ENCODE peak calls at places on chromosomes 11 and 22, in seven cellular contexts. One of them, this sample, is unnamed.

GRCh38 chr22:35627267-35628041 is 10.3 kb upstream of the MB start:
- DNase-seq in activated T-cell treated with anti-CD3 and anti-CD28 coated beads for 48 hours: peak
- DNase-seq in glutamatergic neuron: peak
- DNase-seq in RPMI7951: peak
- DNase-seq in cardiac fibroblast: peak
- DNase-seq in T-helper 2 cell: no peak
- DNase-seq in heart right ventricle: peak
- DNase-seq in this sample: peak

GRCh38 chr11:108019870-108020540 is 11.3 kb downstream of the CUL5 start:
- DNase-seq in activated T-cell treated with anti-CD3 and anti-CD28 coated beads for 48 hours: no peak
- DNase-seq in glutamatergic neuron: no peak
- DNase-seq in RPMI7951: peak
- DNase-seq in cardiac fibroblast: peak
- DNase-seq in T-helper 2 cell: no peak
- DNase-seq in heart right ventricle: no peak
- DNase-seq in this sample: peak

GRCh38 chr11:75508051-75508561 is 17.6 kb downstream of the GDPD5 start:
- DNase-seq in activated T-cell treated with anti-CD3 and anti-CD28 coated beads for 48 hours: no peak
- DNase-seq in glutamatergic neuron: no peak
- DNase-seq in RPMI7951: no peak
- DNase-seq in cardiac fibroblast: no peak
- DNase-seq in T-helper 2 cell: peak
- DNase-seq in heart right ventricle: no peak
- DNase-seq in this sample: no peak

GRCh38 chr11:69588270-69588669 is 52.7 kb upstream of the CCND1 start:
- DNase-seq in activated T-cell treated with anti-CD3 and anti-CD28 coated beads for 48 hours: no peak
- DNase-seq in glutamatergic neuron: no peak
- DNase-seq in RPMI7951: peak
- DNase-seq in cardiac fibroblast: peak
- DNase-seq in T-helper 2 cell: no peak
- DNase-seq in heart right ventricle: no peak
- DNase-seq in this sample: peak

GRCh38 chr22:27295605-27296004 is 506.0 kb downstream of the MN1 start:
- DNase-seq in activated T-cell treated with anti-CD3 and anti-CD28 coated beads for 48 hours: no peak
- DNase-seq in glutamatergic neuron: no peak
- DNase-seq in RPMI7951: no peak
- DNase-seq in cardiac fibroblast: no peak
- DNase-seq in T-helper 2 cell: no peak
- DNase-seq in heart right ventricle: no peak
- DNase-seq in this sample: no peak

GRCh38 chr11:112961146-112961668 is at the start of gene NCAM1:
- DNase-seq in activated T-cell treated with anti-CD3 and anti-CD28 coated beads for 48 hours: no peak
- DNase-seq in glutamatergic neuron: peak
- DNase-seq in RPMI7951: peak
- DNase-seq in cardiac fibroblast: peak
- DNase-seq in T-helper 2 cell: no peak
- DNase-seq in heart right ventricle: peak
- DNase-seq in this sample: peak

GRCh38 chr11:116513894-116514293 is 258.9 kb downstream of the BUD13 start:
- DNase-seq in activated T-cell treated with anti-CD3 and anti-CD28 coated beads for 48 hours: peak
- DNase-seq in glutamatergic neuron: peak
- DNase-seq in RPMI7951: peak
- DNase-seq in cardiac fibroblast: peak
- DNase-seq in T-helper 2 cell: no peak
- DNase-seq in heart right ventricle: peak
- DNase-seq in this sample: no peak

GRCh38 chr11:44726278-44727113 is at the start of gene TSPAN18:
- DNase-seq in activated T-cell treated with anti-CD3 and anti-CD28 coated beads for 48 hours: no peak
- DNase-seq in glutamatergic neuron: peak
- DNase-seq in RPMI7951: no peak
- DNase-seq in cardiac fibroblast: no peak
- DNase-seq in T-helper 2 cell: peak
- DNase-seq in heart right ventricle: peak
- DNase-seq in this sample: peak

GRCh38 chr11:10122337-10123197 is 171.5 kb downstream of the SBF2 start:
- DNase-seq in activated T-cell treated with anti-CD3 and anti-CD28 coated beads for 48 hours: no peak
- DNase-seq in glutamatergic neuron: no peak
- DNase-seq in RPMI7951: peak
- DNase-seq in cardiac fibroblast: peak
- DNase-seq in T-helper 2 cell: no peak
- DNase-seq in heart right ventricle: no peak
- DNase-seq in this sample: peak

GRCh38 chr11:105142167-105142566 is 2.6 kb upstream of the CARD18 start:
- DNase-seq in activated T-cell treated with anti-CD3 and anti-CD28 coated beads for 48 hours: no peak
- DNase-seq in glutamatergic neuron: no peak
- DNase-seq in RPMI7951: no peak
- DNase-seq in cardiac fibroblast: no peak
- DNase-seq in T-helper 2 cell: no peak
- DNase-seq in heart right ventricle: no peak
- DNase-seq in this sample: no peak

GRCh38 chr22:19291218-19291579 is 320 bp downstream of the CLTCL1 start:
- DNase-seq in activated T-cell treated with anti-CD3 and anti-CD28 coated beads for 48 hours: peak
- DNase-seq in glutamatergic neuron: peak
- DNase-seq in RPMI7951: peak
- DNase-seq in cardiac fibroblast: no peak
- DNase-seq in T-helper 2 cell: peak
- DNase-seq in heart right ventricle: peak
- DNase-seq in this sample: peak

GRCh38 chr11:73139476-73140198 is 2.5 kb downstream of the FCHSD2 start:
- DNase-seq in activated T-cell treated with anti-CD3 and anti-CD28 coated beads for 48 hours: no peak
- DNase-seq in glutamatergic neuron: no peak
- DNase-seq in RPMI7951: peak
- DNase-seq in cardiac fibroblast: peak
- DNase-seq in T-helper 2 cell: no peak
- DNase-seq in heart right ventricle: no peak
- DNase-seq in this sample: peak

GRCh38 chr11:122746611-122747305 is 91.2 kb downstream of the UBASH3B start:
- DNase-seq in activated T-cell treated with anti-CD3 and anti-CD28 coated beads for 48 hours: no peak
- DNase-seq in glutamatergic neuron: no peak
- DNase-seq in RPMI7951: no peak
- DNase-seq in cardiac fibroblast: no peak
- DNase-seq in T-helper 2 cell: no peak
- DNase-seq in heart right ventricle: no peak
- DNase-seq in this sample: no peak

GRCh38 chr11:88183233-88183632 is 8.0 kb upstream of the RAB38 start:
- DNase-seq in activated T-cell treated with anti-CD3 and anti-CD28 coated beads for 48 hours: no peak
- DNase-seq in glutamatergic neuron: no peak
- DNase-seq in RPMI7951: no peak
- DNase-seq in cardiac fibroblast: no peak
- DNase-seq in T-helper 2 cell: no peak
- DNase-seq in heart right ventricle: no peak
- DNase-seq in this sample: no peak

GRCh38 chr11:128341767-128342318 is 245.5 kb downstream of the ETS1 start:
- DNase-seq in activated T-cell treated with anti-CD3 and anti-CD28 coated beads for 48 hours: no peak
- DNase-seq in glutamatergic neuron: no peak
- DNase-seq in RPMI7951: no peak
- DNase-seq in cardiac fibroblast: no peak
- DNase-seq in T-helper 2 cell: no peak
- DNase-seq in heart right ventricle: no peak
- DNase-seq in this sample: no peak

GRCh38 chr11:82004537-82005213 is 729.0 kb downstream of the FAM181B start:
- DNase-seq in activated T-cell treated with anti-CD3 and anti-CD28 coated beads for 48 hours: no peak
- DNase-seq in glutamatergic neuron: no peak
- DNase-seq in RPMI7951: no peak
- DNase-seq in cardiac fibroblast: no peak
- DNase-seq in T-helper 2 cell: no peak
- DNase-seq in heart right ventricle: no peak
- DNase-seq in this sample: no peak

GRCh38 chr11:106714179-106714578 is 304.1 kb downstream of the GUCY1A2 start:
- DNase-seq in activated T-cell treated with anti-CD3 and anti-CD28 coated beads for 48 hours: no peak
- DNase-seq in glutamatergic neuron: no peak
- DNase-seq in RPMI7951: no peak
- DNase-seq in cardiac fibroblast: no peak
- DNase-seq in T-helper 2 cell: no peak
- DNase-seq in heart right ventricle: no peak
- DNase-seq in this sample: peak

GRCh38 chr11:75532200-75532972 is 6.6 kb upstream of the GDPD5 start:
- DNase-seq in activated T-cell treated with anti-CD3 and anti-CD28 coated beads for 48 hours: peak
- DNase-seq in glutamatergic neuron: peak
- DNase-seq in RPMI7951: peak
- DNase-seq in cardiac fibroblast: peak
- DNase-seq in T-helper 2 cell: peak
- DNase-seq in heart right ventricle: peak
- DNase-seq in this sample: peak

GRCh38 chr11:30879322-30880020 is 293.3 kb upstream of the MPPED2 start:
- DNase-seq in activated T-cell treated with anti-CD3 and anti-CD28 coated beads for 48 hours: no peak
- DNase-seq in glutamatergic neuron: no peak
- DNase-seq in RPMI7951: no peak
- DNase-seq in cardiac fibroblast: peak
- DNase-seq in T-helper 2 cell: no peak
- DNase-seq in heart right ventricle: peak
- DNase-seq in this sample: no peak

GRCh38 chr11:66981976-66982578 is 7.0 kb downstream of the C11orf86 start:
- DNase-seq in activated T-cell treated with anti-CD3 and anti-CD28 coated beads for 48 hours: no peak
- DNase-seq in glutamatergic neuron: no peak
- DNase-seq in RPMI7951: peak
- DNase-seq in cardiac fibroblast: peak
- DNase-seq in T-helper 2 cell: no peak
- DNase-seq in heart right ventricle: peak
- DNase-seq in this sample: peak

GRCh38 chr11:124481365-124482323 is 36.1 kb upstream of the OR8B8 start:
- DNase-seq in activated T-cell treated with anti-CD3 and anti-CD28 coated beads for 48 hours: no peak
- DNase-seq in glutamatergic neuron: no peak
- DNase-seq in RPMI7951: peak
- DNase-seq in cardiac fibroblast: peak
- DNase-seq in T-helper 2 cell: no peak
- DNase-seq in heart right ventricle: peak
- DNase-seq in this sample: peak

GRCh38 chr22:41092847-41093371 is 517 bp downstream of the EP300 start:
- DNase-seq in activated T-cell treated with anti-CD3 and anti-CD28 coated beads for 48 hours: no peak
- DNase-seq in glutamatergic neuron: peak
- DNase-seq in RPMI7951: peak
- DNase-seq in cardiac fibroblast: peak
- DNase-seq in T-helper 2 cell: peak
- DNase-seq in heart right ventricle: no peak
- DNase-seq in this sample: peak

GRCh38 chr11:1913271-1914060 is 6.0 kb upstream of the TNNT3 start:
- DNase-seq in activated T-cell treated with anti-CD3 and anti-CD28 coated beads for 48 hours: no peak
- DNase-seq in glutamatergic neuron: no peak
- DNase-seq in RPMI7951: no peak
- DNase-seq in cardiac fibroblast: no peak
- DNase-seq in T-helper 2 cell: no peak
- DNase-seq in heart right ventricle: no peak
- DNase-seq in this sample: no peak

GRCh38 chr11:122430490-122430889 is 225.0 kb upstream of the UBASH3B start:
- DNase-seq in activated T-cell treated with anti-CD3 and anti-CD28 coated beads for 48 hours: no peak
- DNase-seq in glutamatergic neuron: no peak
- DNase-seq in RPMI7951: no peak
- DNase-seq in cardiac fibroblast: no peak
- DNase-seq in T-helper 2 cell: no peak
- DNase-seq in heart right ventricle: no peak
- DNase-seq in this sample: no peak

GRCh38 chr11:23680488-23681230 is 816.2 kb upstream of the LUZP2 start:
- DNase-seq in activated T-cell treated with anti-CD3 and anti-CD28 coated beads for 48 hours: no peak
- DNase-seq in glutamatergic neuron: no peak
- DNase-seq in RPMI7951: no peak
- DNase-seq in cardiac fibroblast: no peak
- DNase-seq in T-helper 2 cell: no peak
- DNase-seq in heart right ventricle: no peak
- DNase-seq in this sample: no peak

GRCh38 chr11:64019106-64020031 is 16.4 kb upstream of the FLRT1 start:
- DNase-seq in activated T-cell treated with anti-CD3 and anti-CD28 coated beads for 48 hours: no peak
- DNase-seq in glutamatergic neuron: no peak
- DNase-seq in RPMI7951: no peak
- DNase-seq in cardiac fibroblast: no peak
- DNase-seq in T-helper 2 cell: no peak
- DNase-seq in heart right ventricle: peak
- DNase-seq in this sample: no peak

GRCh38 chr11:65672180-65672860 is 9.6 kb upstream of the RELA start:
- DNase-seq in activated T-cell treated with anti-CD3 and anti-CD28 coated beads for 48 hours: no peak
- DNase-seq in glutamatergic neuron: no peak
- DNase-seq in RPMI7951: peak
- DNase-seq in cardiac fibroblast: no peak
- DNase-seq in T-helper 2 cell: no peak
- DNase-seq in heart right ventricle: no peak
- DNase-seq in this sample: no peak

GRCh38 chr22:20802452-20802851 is 28.5 kb downstream of the SERPIND1 start:
- DNase-seq in activated T-cell treated with anti-CD3 and anti-CD28 coated beads for 48 hours: no peak
- DNase-seq in glutamatergic neuron: no peak
- DNase-seq in RPMI7951: no peak
- DNase-seq in cardiac fibroblast: no peak
- DNase-seq in T-helper 2 cell: no peak
- DNase-seq in heart right ventricle: no peak
- DNase-seq in this sample: no peak

GRCh38 chr11:74265256-74265655 is 46.2 kb downstream of the P4HA3 start:
- DNase-seq in activated T-cell treated with anti-CD3 and anti-CD28 coated beads for 48 hours: no peak
- DNase-seq in glutamatergic neuron: no peak
- DNase-seq in RPMI7951: no peak
- DNase-seq in cardiac fibroblast: no peak
- DNase-seq in T-helper 2 cell: no peak
- DNase-seq in heart right ventricle: no peak
- DNase-seq in this sample: no peak

GRCh38 chr11:69924308-69925161 is 105.3 kb upstream of the FGF3 start:
- DNase-seq in activated T-cell treated with anti-CD3 and anti-CD28 coated beads for 48 hours: no peak
- DNase-seq in glutamatergic neuron: no peak
- DNase-seq in RPMI7951: no peak
- DNase-seq in cardiac fibroblast: no peak
- DNase-seq in T-helper 2 cell: no peak
- DNase-seq in heart right ventricle: no peak
- DNase-seq in this sample: no peak

GRCh38 chr11:77299528-77299993 is 1.9 kb downstream of the GDPD4 start:
- DNase-seq in activated T-cell treated with anti-CD3 and anti-CD28 coated beads for 48 hours: no peak
- DNase-seq in glutamatergic neuron: no peak
- DNase-seq in RPMI7951: peak
- DNase-seq in cardiac fibroblast: peak
- DNase-seq in T-helper 2 cell: no peak
- DNase-seq in heart right ventricle: no peak
- DNase-seq in this sample: no peak

GRCh38 chr22:20009018-20009482 is 7.6 kb downstream of the ARVCF start:
- DNase-seq in activated T-cell treated with anti-CD3 and anti-CD28 coated beads for 48 hours: no peak
- DNase-seq in glutamatergic neuron: peak
- DNase-seq in RPMI7951: no peak
- DNase-seq in cardiac fibroblast: no peak
- DNase-seq in T-helper 2 cell: no peak
- DNase-seq in heart right ventricle: no peak
- DNase-seq in this sample: no peak

GRCh38 chr11:12235945-12236743 is 125.8 kb downstream of the MICAL2 start:
- DNase-seq in activated T-cell treated with anti-CD3 and anti-CD28 coated beads for 48 hours: peak
- DNase-seq in glutamatergic neuron: no peak
- DNase-seq in RPMI7951: peak
- DNase-seq in cardiac fibroblast: peak
- DNase-seq in T-helper 2 cell: no peak
- DNase-seq in heart right ventricle: no peak
- DNase-seq in this sample: peak

GRCh38 chr11:1303973-1304372 is 5.5 kb downstream of the TOLLIP start:
- DNase-seq in activated T-cell treated with anti-CD3 and anti-CD28 coated beads for 48 hours: no peak
- DNase-seq in glutamatergic neuron: no peak
- DNase-seq in RPMI7951: no peak
- DNase-seq in cardiac fibroblast: no peak
- DNase-seq in T-helper 2 cell: no peak
- DNase-seq in heart right ventricle: no peak
- DNase-seq in this sample: no peak

GRCh38 chr22:37675930-37676571 is 615 bp downstream of the LGALS1 start:
- DNase-seq in activated T-cell treated with anti-CD3 and anti-CD28 coated beads for 48 hours: no peak
- DNase-seq in glutamatergic neuron: no peak
- DNase-seq in RPMI7951: peak
- DNase-seq in cardiac fibroblast: peak
- DNase-seq in T-helper 2 cell: no peak
- DNase-seq in heart right ventricle: peak
- DNase-seq in this sample: peak

GRCh38 chr11:26331911-26332571 is at the start of gene ANO3:
- DNase-seq in activated T-cell treated with anti-CD3 and anti-CD28 coated beads for 48 hours: peak
- DNase-seq in glutamatergic neuron: peak
- DNase-seq in RPMI7951: peak
- DNase-seq in cardiac fibroblast: peak
- DNase-seq in T-helper 2 cell: no peak
- DNase-seq in heart right ventricle: peak
- DNase-seq in this sample: peak

GRCh38 chr11:102733232-102733875 is 8.6 kb upstream of the MMP8 start:
- DNase-seq in activated T-cell treated with anti-CD3 and anti-CD28 coated beads for 48 hours: peak
- DNase-seq in glutamatergic neuron: peak
- DNase-seq in RPMI7951: peak
- DNase-seq in cardiac fibroblast: peak
- DNase-seq in T-helper 2 cell: no peak
- DNase-seq in heart right ventricle: no peak
- DNase-seq in this sample: peak